ENCODE peak calls at places on chromosomes 13 and 19, in four cellular contexts. Z, Q, R and A are unnamed samples.
A peak's percentile ranks its signal among the peaks of the same experiment; 100 is the strongest.

GRCh38 chr13:20035130-20035529 is 76.6 kb downstream of the ZMYM2 start:
- DNase-seq in R (no peak), Z (no peak), Q (no peak), A (no peak)

GRCh38 chr13:102869948-102870676 is 24.3 kb downstream of the ERCC5 start:
- DNase-seq in Z (no peak), Q (no peak), R (no peak), A (no peak)

GRCh38 chr13:98143157-98143553 is 261 bp downstream of the FARP1 start:
- DNase-seq in R (no peak), Q (no peak), Z (no peak), A (no peak)

GRCh38 chr13:32878172-32878571 is 138.1 kb upstream of the KL start:
- DNase-seq in R (no peak), Q (no peak), Z (no peak), A (no peak)

GRCh38 chr13:113001251-113002140 is 32.5 kb downstream of the MCF2L start:
- DNase-seq in R (no peak), Q (peak; percentile 52), Z (no peak), A (no peak)

GRCh38 chr13:99339736-99340392 is 32.7 kb upstream of the GPR183 start:
- DNase-seq in Q (no peak), Z (peak; percentile 52), R (no peak), A (no peak)

GRCh38 chr19:6890938-6891337 is 3.6 kb downstream of the ADGRE1 start:
- DNase-seq in Q (no peak), Z (no peak), R (no peak), A (no peak)

GRCh38 chr13:74134777-74135305 is 637 bp upstream of the KLF12 start:
- DNase-seq in Z (no peak), Q (peak; percentile 70), R (no peak), A (peak; percentile 76)

GRCh38 chr19:17216058-17216670 is 1.0 kb downstream of the USE1 start:
- DNase-seq in Z (no peak), R (no peak), Q (no peak), A (no peak)

GRCh38 chr13:113406321-113407102 is 42.6 kb upstream of the GRTP1 start:
- DNase-seq in Z (peak; percentile 23), Q (no peak), R (no peak), A (no peak)

GRCh38 chr19:49679832-49680472 is 2.9 kb downstream of the PRMT1 start:
- DNase-seq in Q (no peak), R (no peak), Z (no peak), A (no peak)

GRCh38 chr13:70896136-70896535 is 787.9 kb upstream of the KLHL1 start:
- DNase-seq in Z (no peak), R (no peak), Q (no peak), A (no peak)

GRCh38 chr13:20901668-20902437 is 693 bp downstream of the XPO4 start:
- DNase-seq in Z (no peak), R (peak; percentile 15), Q (peak; percentile 73), A (peak; percentile 30)

GRCh38 chr13:51624695-51625345 is 40.6 kb downstream of the WDFY2 start:
- DNase-seq in Z (no peak), R (no peak), Q (no peak), A (no peak)

GRCh38 chr13:20494656-20495055 is 31.0 kb downstream of the CRYL1 start:
- DNase-seq in Q (no peak), Z (no peak), R (no peak), A (no peak)

GRCh38 chr13:79225487-79226232 is 180.4 kb downstream of the RBM26 start:
- DNase-seq in Q (no peak), Z (no peak), R (no peak), A (no peak)

GRCh38 chr19:55348317-55349034 is 6.0 kb downstream of the COX6B2 start:
- DNase-seq in R (no peak), Z (no peak), Q (no peak), A (no peak)

DNA sequence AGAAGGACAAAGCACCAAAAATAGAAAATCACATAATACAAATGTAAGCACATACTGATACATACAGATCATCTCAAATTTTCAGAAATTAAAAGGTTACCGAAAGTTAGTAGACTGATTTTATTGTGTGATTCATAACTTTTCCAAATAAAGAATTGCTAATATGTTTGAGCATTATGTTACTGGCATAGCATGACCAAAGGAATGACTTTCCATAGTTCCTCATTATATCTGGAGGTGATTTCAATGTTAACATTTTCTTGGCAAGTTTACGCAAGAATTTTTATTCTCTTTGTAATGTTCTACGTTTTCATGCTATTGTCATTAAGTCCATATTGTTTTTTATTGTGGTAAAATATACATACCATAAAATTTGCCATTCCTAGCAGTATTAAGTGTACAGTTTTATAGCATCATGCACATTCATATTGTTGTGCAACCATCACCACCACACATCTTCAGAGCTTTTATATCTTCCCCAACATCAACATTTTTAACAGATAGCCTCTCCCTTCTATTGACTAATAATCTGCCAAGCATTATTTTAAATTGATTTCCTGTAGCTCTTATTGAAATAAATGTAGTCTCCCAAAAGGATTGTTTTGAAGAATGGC is 14.8 kb downstream of the KCTD12 start:
- DNase-seq in R (no peak), Z (no peak), Q (no peak), A (no peak)
- TF ChIP-seq CTCF in R (no peak), Z (no peak), Q (no peak), A (no peak)

DNA sequence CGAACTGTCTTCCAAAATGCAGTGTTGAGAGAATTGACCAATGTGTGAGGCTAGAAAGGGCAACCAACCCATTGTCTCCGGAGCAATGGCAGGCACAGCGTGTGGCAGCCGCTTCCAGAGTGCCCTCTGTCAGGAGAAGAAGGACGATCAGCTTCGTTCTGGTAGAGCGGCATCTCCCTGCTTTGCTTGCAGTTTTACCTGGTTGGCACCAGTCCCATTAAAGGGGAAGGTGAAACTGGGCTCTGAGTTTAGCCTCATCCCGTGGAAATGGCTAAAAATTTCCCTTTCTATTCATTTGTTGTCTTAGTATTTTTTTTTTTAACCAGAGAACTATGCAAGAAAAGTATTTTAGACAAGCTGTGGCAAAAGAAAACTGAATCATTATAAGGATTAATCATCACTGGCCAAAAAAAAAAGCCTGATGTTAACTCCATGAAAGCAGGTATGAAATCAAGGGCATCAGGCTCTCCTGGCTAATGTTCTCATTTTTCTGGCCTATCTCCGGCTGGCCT is 81.5 kb upstream of the SLC7A1 start:
- DNase-seq in Q (peak; percentile 37), Z (no peak), R (no peak), A (no peak)
- TF ChIP-seq CTCF in Q (no peak), Z (no peak), R (no peak), A (no peak)

GRCh38 chr19:47353307-47353712 is 4.2 kb downstream of the DHX34 start:
- DNase-seq in R (no peak), Q (peak; percentile 66), Z (no peak), A (no peak)

GRCh38 chr19:47363758-47364529 is 14.8 kb downstream of the DHX34 start:
- DNase-seq in R (no peak), Q (no peak), Z (no peak), A (no peak)

GRCh38 chr19:47356900-47357299 is 7.8 kb downstream of the DHX34 start:
- DNase-seq in Z (no peak), R (no peak), Q (no peak), A (no peak)

GRCh38 chr19:47362321-47362720 is 13.2 kb downstream of the DHX34 start:
- DNase-seq in R (no peak), Q (no peak), Z (no peak), A (no peak)

GRCh38 chr19:47357788-47358680 is 8.9 kb downstream of the DHX34 start:
- DNase-seq in R (no peak), Q (no peak), Z (no peak), A (no peak)
- TF ChIP-seq CTCF in R (peak; percentile 51), Q (no peak), Z (no peak), A (no peak)

GRCh38 chr19:48218964-48219363 is 36.7 kb downstream of the CARD8 start:
- DNase-seq in Z (no peak), R (no peak), Q (no peak), A (no peak)

GRCh38 chr19:48213959-48214358 is 41.8 kb downstream of the CARD8 start:
- DNase-seq in Z (no peak), R (no peak), Q (no peak), A (no peak)

GRCh38 chr19:48221628-48222027 is 34.1 kb downstream of the CARD8 start:
- DNase-seq in Q (no peak), Z (no peak), R (no peak), A (no peak)

GRCh38 chr19:48216933-48217332 is 38.8 kb downstream of the CARD8 start:
- DNase-seq in R (no peak), Z (no peak), Q (no peak), A (no peak)
- TF ChIP-seq CTCF in R (peak; percentile 18), Z (no peak), Q (no peak), A (no peak)

GRCh38 chr13:41152005-41152404 is 19.4 kb upstream of the KBTBD6 start:
- DNase-seq in Z (no peak), R (no peak), Q (no peak), A (no peak)
- TF ChIP-seq CTCF in Z (no peak), R (no peak), Q (no peak), A (no peak)